ENCODE peak calls at places on chromosomes 1 and 21, in six cellular contexts. V, O, W, K, L and I are unnamed samples.
A peak's percentile ranks its signal among the peaks of the same experiment; 100 is the strongest.

GRCh38 chr1:53069265-53069662 is 7.3 kb downstream of the PODN start:
- DNase-seq in V (no peak), O (no peak), W (no peak), K (no peak), L (no peak), I (no peak)

GRCh38 chr1:96130432-96130831 is 591.2 kb upstream of the PTBP2 start:
- DNase-seq in V (no peak), O (no peak), W (no peak), K (no peak), L (no peak), I (no peak)

GRCh38 chr21:46646541-46647154 is 11.2 kb downstream of the PRMT2 start:
- DNase-seq in V (no peak), O (no peak), W (no peak), K (no peak), L (no peak), I (no peak)

GRCh38 chr1:31183927-31184554 is 55.6 kb downstream of the NKAIN1 start:
- DNase-seq in V (peak; percentile 6), O (peak; percentile 13), W (no peak), K (peak; percentile 55), L (no peak), I (no peak)

GRCh38 chr1:226588484-226588883 is 39.9 kb downstream of the STUM start:
- DNase-seq in V (no peak), O (no peak), W (no peak), K (peak; percentile 30), L (no peak), I (no peak)

GRCh38 chr1:101238041-101238515 is 1.3 kb downstream of the S1PR1 start:
- DNase-seq in V (peak; percentile 67), O (peak; percentile 22), W (no peak), K (no peak), L (no peak), I (no peak)

GRCh38 chr1:19974822-19975416 is 4.5 kb downstream of the PLA2G2A start:
- DNase-seq in V (peak; percentile 7), O (no peak), W (peak; percentile 19), K (peak; percentile 78), L (no peak), I (no peak)

GRCh38 chr1:14835725-14836124 is 237.2 kb downstream of the KAZN start:
- DNase-seq in V (no peak), O (no peak), W (no peak), K (no peak), L (no peak), I (no peak)

GRCh38 chr1:155086182-155086741 is 7.6 kb downstream of the EFNA3 start:
- DNase-seq in V (peak; percentile 81), O (peak; percentile 81), W (no peak), K (peak; percentile 60), L (peak; percentile 75), I (peak; percentile 86)

GRCh38 chr1:54810144-54810942 is 9.2 kb upstream of the TTC22 start:
- DNase-seq in V (peak; percentile 71), O (peak; percentile 63), W (no peak), K (peak; percentile 61), L (no peak), I (peak; percentile 78)

GRCh38 chr1:67431869-67432578 is 1.8 kb upstream of the SERBP1 start:
- DNase-seq in V (no peak), O (no peak), W (no peak), K (no peak), L (no peak), I (no peak)

GRCh38 chr1:65386452-65386851 is 34.0 kb upstream of the LEPR start:
- DNase-seq in V (no peak), O (no peak), W (no peak), K (no peak), L (no peak), I (no peak)

GRCh38 chr1:175206687-175207086 is 14.1 kb upstream of the KIAA0040 start:
- DNase-seq in V (no peak), O (no peak), W (no peak), K (peak; percentile 89), L (no peak), I (no peak)

GRCh38 chr1:110524311-110525249 is 5.6 kb upstream of the KCNA10 start:
- DNase-seq in V (peak; percentile 46), O (peak; percentile 10), W (peak; percentile 4), K (peak; percentile 53), L (no peak), I (no peak)

GRCh38 chr21:42754270-42754933 is 101.0 kb downstream of the PDE9A start:
- DNase-seq in V (no peak), O (no peak), W (no peak), K (no peak), L (peak; percentile 42), I (peak; percentile 27)

GRCh38 chr1:153711006-153711405 is 16.8 kb upstream of the INTS3 start:
- DNase-seq in V (no peak), O (no peak), W (no peak), K (no peak), L (no peak), I (no peak)